ENCODE peak calls at places on chromosomes 13 and 19, in five cellular contexts. A, W, I, H and B are unnamed samples.

GRCh38 chr19:2051771-2052704 is 994 bp upstream of the MKNK2 start:
- DNase-seq in A (peak), W (no peak), I (no peak), H (no peak), B (no peak)

GRCh38 chr13:52738719-52739467 is 727 bp downstream of the CNMD start:
- DNase-seq in A (no peak), W (no peak), I (peak), H (no peak), B (peak)

GRCh38 chr19:16497042-16497441 is 848 bp downstream of the C19orf44 start:
- DNase-seq in A (peak), W (no peak), I (no peak), H (no peak), B (no peak)

GRCh38 chr13:34334984-34335661 is 517.2 kb downstream of the RFC3 start:
- DNase-seq in A (no peak), W (no peak), I (no peak), H (no peak), B (no peak)

GRCh38 chr19:1813837-1814217 is 1.8 kb upstream of the ATP8B3 start:
- DNase-seq in A (no peak), W (no peak), I (no peak), H (no peak), B (no peak)

GRCh38 chr19:52336976-52337375 is 933 bp downstream of the ZNF610 start:
- DNase-seq in A (no peak), W (peak), I (no peak), H (no peak), B (peak)

GRCh38 chr19:3208317-3209207 is 15.9 kb upstream of the CELF5 start:
- DNase-seq in A (no peak), W (no peak), I (no peak), H (no peak), B (no peak)

GRCh38 chr13:99357149-99357596 is 50.0 kb upstream of the GPR183 start:
- DNase-seq in A (no peak), W (no peak), I (no peak), H (peak), B (no peak)

GRCh38 chr13:76038920-76039716 is 403.0 kb downstream of the LMO7 start:
- DNase-seq in A (no peak), W (no peak), I (peak), H (no peak), B (no peak)

GRCh38 chr13:24202215-24202614 is 41.7 kb downstream of the SPATA13 start:
- DNase-seq in A (no peak), W (no peak), I (no peak), H (no peak), B (no peak)

GRCh38 chr19:7534531-7534980 is 961 bp upstream of the PNPLA6 start:
- DNase-seq in A (no peak), W (peak), I (peak), H (peak), B (peak)

GRCh38 chr19:30558793-30559192 is 186.6 kb downstream of the ZNF536 start:
- DNase-seq in A (peak), W (no peak), I (no peak), H (no peak), B (no peak)

GRCh38 chr19:40585677-40586422 is 9.2 kb downstream of the SHKBP1 start:
- DNase-seq in A (peak), W (no peak), I (no peak), H (peak), B (no peak)

GRCh38 chr13:106176103-106176502 is 359.4 kb downstream of the EFNB2 start:
- DNase-seq in A (peak), W (peak), I (no peak), H (peak), B (no peak)

GRCh38 chr19:6718741-6719539 is 1.5 kb downstream of the C3 start:
- DNase-seq in A (peak), W (peak), I (peak), H (no peak), B (no peak)

GRCh38 chr19:45842198-45842597 is 20.7 kb downstream of the SYMPK start:
- DNase-seq in A (no peak), W (no peak), I (no peak), H (no peak), B (no peak)

GRCh38 chr19:2080336-2080988 is 15.7 kb downstream of the MOB3A start:
- DNase-seq in A (no peak), W (no peak), I (no peak), H (no peak), B (no peak)

GRCh38 chr13:62209539-62209938 is 793.9 kb upstream of the PCDH20 start:
- DNase-seq in A (peak), W (no peak), I (no peak), H (no peak), B (no peak)

GRCh38 chr19:28905996-28906395 is 307.0 kb downstream of the UQCRFS1 start:
- DNase-seq in A (no peak), W (no peak), I (no peak), H (no peak), B (no peak)

GRCh38 chr19:34124828-34125227 is 47.5 kb upstream of the LSM14A start:
- DNase-seq in A (no peak), W (peak), I (peak), H (no peak), B (peak)

GRCh38 chr13:57627663-57628062 is 3.9 kb upstream of the PCDH17 start:
- DNase-seq in A (peak), W (peak), I (peak), H (no peak), B (peak)

GRCh38 chr19:46951236-46951986 is 68.2 kb upstream of the NPAS1 start:
- DNase-seq in A (no peak), W (peak), I (no peak), H (no peak), B (no peak)

GRCh38 chr19:46813570-46814358 is 25.4 kb upstream of the SLC1A5 start:
- DNase-seq in A (no peak), W (no peak), I (no peak), H (no peak), B (peak)